ENCODE peak calls at places on chromosomes 16 and 17, in ten cellular contexts. W, T, Z, B, O, U, L, P, F and Y are unnamed samples.

GRCh38 chr17:77504652-77505459 is 364.1 kb downstream of the SEC14L1 start:
- DNase-seq in O (no peak), U (no peak), W (no peak), L (no peak), B (no peak), T (no peak), P (no peak), F (no peak), Z (no peak), Y (no peak)

GRCh38 chr16:49462989-49463371 is 89.4 kb downstream of the C16orf78 start:
- DNase-seq in L (no peak), Z (no peak), B (peak), U (no peak), F (no peak), O (no peak), T (no peak), P (peak), W (peak), Y (peak)

GRCh38 chr16:50834701-50835100 is 92.8 kb downstream of the CYLD start:
- DNase-seq in B (no peak), P (no peak), Z (no peak), W (peak), T (no peak), L (no peak), O (no peak), U (no peak), F (no peak), Y (no peak)

GRCh38 chr16:85891776-85892166 is 7.2 kb upstream of the IRF8 start:
- DNase-seq in Z (no peak), O (no peak), F (no peak), L (no peak), U (no peak), W (peak), B (no peak), P (no peak), T (no peak), Y (no peak)

GRCh38 chr16:15450624-15451023 is 16.2 kb downstream of the BMERB1 start:
- DNase-seq in L (no peak), O (no peak), T (no peak), B (no peak), W (no peak), F (no peak), Z (peak), U (no peak), P (no peak), Y (no peak)

GRCh38 chr17:19513897-19514488 is 19.7 kb upstream of the SLC47A1 start:
- DNase-seq in Z (peak), U (peak), F (peak), O (peak), P (peak), W (peak), L (peak), T (no peak), B (peak), Y (peak)

GRCh38 chr17:41547921-41548843 is 20.1 kb upstream of the KRT19 start:
- DNase-seq in B (peak), Z (peak), P (peak), O (peak), U (peak), W (peak), L (no peak), F (peak), T (no peak), Y (no peak)

GRCh38 chr16:11303405-11304138 is 22.4 kb upstream of the PRM1 start:
- DNase-seq in Z (peak), U (no peak), B (no peak), W (no peak), T (no peak), F (no peak), P (peak), O (no peak), L (no peak), Y (no peak)

GRCh38 chr17:11293480-11293879 is 52.5 kb downstream of the SHISA6 start:
- DNase-seq in P (no peak), T (no peak), L (no peak), O (no peak), U (no peak), B (no peak), F (no peak), W (peak), Z (no peak), Y (no peak)

GRCh38 chr17:22304667-22305303 is 612.5 kb downstream of the KCNJ18 start:
- DNase-seq in L (no peak), P (no peak), O (no peak), T (no peak), F (no peak), Z (no peak), B (no peak), W (no peak), U (no peak), Y (no peak)

GRCh38 chr17:45370949-45371413 is 54.2 kb upstream of the MAP3K14 start:
- DNase-seq in P (no peak), Z (no peak), O (peak), F (no peak), U (no peak), B (no peak), T (no peak), W (no peak), L (no peak), Y (no peak)

GRCh38 chr17:59842901-59843652 is 49.7 kb downstream of the TUBD1 start:
- DNase-seq in P (peak), L (no peak), F (peak), Z (peak), U (peak), O (peak), T (no peak), W (no peak), B (no peak), Y (no peak)

GRCh38 chr16:7338826-7339225 is 6.2 kb downstream of the RBFOX1 start:
- DNase-seq in O (no peak), L (no peak), F (no peak), P (no peak), Z (no peak), B (no peak), U (no peak), T (no peak), W (peak), Y (no peak)

GRCh38 chr17:72466199-72466598 is 345.4 kb downstream of the SOX9 start:
- DNase-seq in F (peak), B (no peak), O (peak), U (peak), W (no peak), L (no peak), Z (peak), P (peak), T (no peak), Y (no peak)

GRCh38 chr16:54055191-54055590 is 231.4 kb downstream of the IRX3 start:
- DNase-seq in P (no peak), F (no peak), U (no peak), Z (no peak), W (no peak), L (no peak), O (no peak), T (no peak), B (no peak), Y (no peak)

GRCh38 chr17:17591408-17592265 is at the start of gene PEMT:
- DNase-seq in P (peak), O (peak), L (peak), Z (peak), U (peak), B (peak), T (peak), W (peak), F (peak), Y (peak)

GRCh38 chr17:64420143-64420670 is 28.7 kb upstream of the MILR1 start:
- DNase-seq in P (no peak), W (no peak), F (peak), T (peak), O (peak), U (peak), B (no peak), L (peak), Z (peak), Y (no peak)

GRCh38 chr16:17304124-17304813 is 166.5 kb downstream of the XYLT1 start:
- DNase-seq in F (no peak), B (no peak), L (no peak), Z (peak), W (no peak), T (no peak), O (no peak), P (peak), U (peak), Y (no peak)

GRCh38 chr16:83806036-83806435 is 1.7 kb upstream of the HSBP1 start:
- DNase-seq in L (no peak), T (no peak), O (no peak), W (no peak), P (no peak), F (no peak), Z (no peak), U (no peak), B (no peak), Y (no peak)

GRCh38 chr16:56833243-56833970 is 31.6 kb upstream of the SLC12A3 start:
- DNase-seq in L (no peak), F (no peak), P (no peak), T (no peak), B (no peak), O (no peak), U (peak), Z (no peak), W (no peak), Y (no peak)

GRCh38 chr17:81533713-81534141 is 5.5 kb downstream of the FSCN2 start:
- DNase-seq in B (no peak), F (no peak), U (no peak), L (no peak), T (no peak), Z (no peak), W (no peak), O (no peak), P (no peak), Y (no peak)

GRCh38 chr16:11354733-11355574 is 9.7 kb downstream of the RMI2 start:
- DNase-seq in P (no peak), O (no peak), U (no peak), B (peak), F (peak), Z (peak), T (no peak), L (no peak), W (no peak), Y (no peak)

GRCh38 chr17:42475853-42476252 is 17.2 kb downstream of the ATP6V0A1 start:
- DNase-seq in U (no peak), O (no peak), W (no peak), B (no peak), Z (no peak), P (no peak), T (no peak), F (no peak), L (no peak), Y (no peak)

GRCh38 chr16:87780385-87780989 is 14.7 kb upstream of the KLHDC4 start:
- DNase-seq in Z (peak), U (no peak), F (peak), B (no peak), L (peak), T (no peak), O (no peak), W (no peak), P (peak), Y (no peak)

GRCh38 chr16:54160939-54161897 is 125.4 kb downstream of the IRX3 start:
- DNase-seq in F (no peak), W (no peak), P (no peak), L (no peak), Z (no peak), B (no peak), U (no peak), T (no peak), O (no peak), Y (no peak)

GRCh38 chr16:4910828-4911227 is 26.1 kb downstream of the PPL start:
- DNase-seq in B (no peak), Z (no peak), W (no peak), P (no peak), F (no peak), O (no peak), T (no peak), L (no peak), U (no peak), Y (no peak)

GRCh38 chr17:6461792-6462524 is 17.7 kb downstream of the PIMREG start:
- DNase-seq in W (no peak), Z (no peak), L (no peak), F (no peak), T (no peak), U (no peak), O (no peak), B (no peak), P (no peak), Y (no peak)

GRCh38 chr17:4872786-4873185 is 26.6 kb upstream of the C17orf107 start:
- DNase-seq in O (no peak), W (no peak), B (no peak), U (no peak), F (no peak), L (no peak), T (no peak), P (no peak), Z (peak), Y (no peak)

GRCh38 chr16:81158964-81159363 is 62.8 kb upstream of the GCSH start:
- DNase-seq in F (no peak), L (no peak), T (no peak), O (no peak), B (no peak), P (no peak), Z (no peak), W (no peak), U (no peak), Y (no peak)

DNA sequence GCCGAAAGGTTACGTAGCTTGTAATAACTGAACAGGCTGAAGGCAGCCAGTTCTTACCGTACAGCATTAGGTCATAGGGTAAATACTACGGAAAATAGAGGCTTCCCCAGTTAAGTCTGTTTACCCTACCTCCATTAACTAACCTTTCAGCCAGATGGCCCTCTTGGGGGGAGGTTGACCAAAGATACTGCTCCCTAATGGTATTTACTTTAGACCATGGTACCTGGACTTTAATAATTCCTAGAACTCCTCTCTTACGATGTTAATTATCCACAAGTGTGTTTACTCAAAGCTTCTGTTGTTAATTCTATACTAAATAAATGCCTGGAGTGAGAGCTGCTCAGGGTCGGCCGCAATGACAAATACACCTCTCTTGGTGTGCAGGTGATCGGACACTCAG is 9.8 kb upstream of the ADAT1 start:
- DNase-seq in T (no peak), L (no peak), Z (no peak), B (no peak), F (no peak), O (no peak), W (no peak), U (no peak), P (no peak), Y (no peak)
- TF ChIP-seq CTCF in T (no peak), L (no peak), Z (no peak), B (no peak), F (no peak), O (no peak), W (no peak), U (no peak), P (no peak), Y (no peak)

DNA sequence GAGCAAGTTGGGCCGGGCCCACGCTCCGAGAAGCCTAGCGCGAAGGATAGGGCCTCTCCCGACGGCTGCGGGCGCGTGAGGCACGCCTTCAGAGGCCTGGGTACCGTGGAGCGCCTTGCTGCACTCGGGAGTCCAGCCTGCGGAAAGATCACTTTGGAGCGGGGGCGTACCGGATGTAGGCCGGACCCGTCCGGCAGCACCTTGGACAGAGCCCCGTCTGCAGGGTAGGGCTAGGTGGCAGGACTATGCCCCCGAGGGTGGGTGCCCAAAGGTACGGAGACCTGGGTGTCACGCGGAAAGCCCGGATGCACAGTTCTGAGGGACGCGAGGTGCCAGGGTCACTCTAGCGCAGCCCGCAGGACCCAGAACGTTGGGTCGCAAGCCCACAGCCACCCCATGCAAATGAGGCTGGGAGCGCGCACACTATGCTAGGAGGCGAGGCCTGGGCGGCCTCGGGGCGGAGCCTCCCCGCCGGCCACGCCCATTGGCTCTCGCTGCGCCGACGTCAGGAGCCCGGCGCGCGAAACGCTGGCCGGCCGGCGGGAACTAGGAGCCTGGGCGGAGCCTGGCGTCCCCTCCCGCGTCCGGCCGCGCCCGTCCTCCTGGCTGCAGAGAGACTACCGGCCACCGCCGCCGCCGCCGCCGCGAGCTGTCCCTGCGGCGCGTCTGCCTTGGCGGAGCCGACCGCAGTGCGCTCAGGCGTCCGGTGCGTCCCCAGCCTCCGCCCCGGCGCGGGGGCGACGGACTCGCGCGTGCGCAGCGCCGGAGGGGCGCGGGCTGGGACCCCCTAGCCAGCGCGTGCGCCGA is at the start of gene PAQR4:
- DNase-seq in U (peak), P (peak), L (peak), W (peak), O (peak), B (peak), Z (peak), F (peak), T (peak), Y (peak)
- TF ChIP-seq CTCF in U (no peak), P (no peak), L (no peak), W (no peak), O (no peak), B (no peak), Z (no peak), F (no peak), T (no peak), Y (no peak)

DNA sequence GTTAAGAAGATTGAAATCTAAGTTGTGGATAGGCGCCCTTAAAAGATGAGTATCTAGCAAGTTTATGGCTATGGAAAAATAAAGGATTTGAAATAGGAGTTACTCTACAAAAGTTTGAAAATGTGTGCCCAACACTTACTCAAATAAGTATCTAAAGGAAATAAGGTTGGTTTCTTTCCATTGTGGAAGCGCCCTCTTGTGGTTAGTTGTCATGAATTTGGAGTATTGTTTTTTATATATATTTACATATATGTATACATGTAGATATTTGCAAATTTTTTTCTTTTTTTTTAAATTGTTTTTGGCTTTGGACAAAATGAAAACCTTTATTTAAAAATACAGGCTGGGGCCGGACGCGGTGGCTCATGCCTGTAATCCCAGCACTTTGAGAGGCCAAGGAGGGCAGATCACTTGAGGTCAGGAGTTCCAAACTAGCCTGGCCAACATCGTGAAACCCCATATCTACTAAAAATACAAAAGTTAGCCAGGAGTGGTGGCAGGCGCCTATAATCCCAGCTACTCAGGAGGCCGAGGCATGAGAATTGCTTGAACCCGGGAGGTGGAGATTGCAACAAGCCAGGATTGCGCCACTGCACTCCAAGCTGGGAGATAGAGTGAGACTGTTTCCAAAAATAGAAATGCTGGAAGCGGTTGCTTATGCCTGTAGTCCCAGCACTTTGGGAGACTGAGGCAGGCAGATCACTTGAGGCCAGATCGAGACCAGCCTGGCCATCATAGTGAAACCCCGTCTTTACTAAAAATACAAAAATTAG is 24.0 kb upstream of the VPS4A start:
- DNase-seq in W (peak), Z (peak), P (no peak), T (no peak), B (peak), L (peak), U (peak), O (peak), F (peak), Y (no peak)
- TF ChIP-seq CTCF in W (no peak), Z (peak), P (peak), T (peak), B (peak), L (peak), U (peak), O (peak), F (peak), Y (peak)

GRCh38 chr17:74212913-74213791 is at the start of gene TTYH2:
- DNase-seq in L (peak), O (peak), P (peak), B (peak), U (peak), Z (peak), F (peak), W (peak), T (peak), Y (peak)
- TF ChIP-seq CTCF in L (no peak), O (peak), P (no peak), B (no peak), U (peak), Z (peak), F (peak), W (peak), T (no peak), Y (no peak)

GRCh38 chr16:69496376-69496775 is 69.4 kb upstream of the NFAT5 start:
- DNase-seq in F (no peak), Z (no peak), U (no peak), B (no peak), W (no peak), L (no peak), P (no peak), T (no peak), O (no peak), Y (no peak)

GRCh38 chr16:69497876-69498596 is 67.7 kb upstream of the NFAT5 start:
- DNase-seq in O (no peak), T (no peak), U (no peak), Z (no peak), F (no peak), L (no peak), W (no peak), B (no peak), P (no peak), Y (no peak)

GRCh38 chr16:69495821-69496220 is 69.9 kb upstream of the NFAT5 start:
- DNase-seq in Z (no peak), U (no peak), P (peak), B (no peak), T (no peak), W (no peak), F (no peak), L (no peak), O (no peak), Y (no peak)

GRCh38 chr16:69498926-69499325 is 66.8 kb upstream of the NFAT5 start:
- DNase-seq in T (no peak), F (no peak), L (no peak), O (no peak), W (no peak), Z (no peak), B (no peak), U (no peak), P (no peak), Y (no peak)

GRCh38 chr16:69494993-69495392 is 70.6 kb downstream of the CYB5B start:
- DNase-seq in W (no peak), P (no peak), Z (no peak), U (no peak), L (peak), F (no peak), T (no peak), B (no peak), O (no peak), Y (no peak)
- TF ChIP-seq CTCF in W (no peak), P (no peak), Z (peak), U (no peak), L (peak), F (peak), T (peak), B (no peak), O (peak), Y (peak)

GRCh38 chr17:28379814-28380571 is 8.5 kb downstream of the SARM1 start:
- DNase-seq in B (no peak), F (peak), L (peak), T (no peak), O (peak), Z (peak), U (peak), W (no peak), P (no peak), Y (no peak)

GRCh38 chr17:28380572-28380907 is 9.0 kb downstream of the SARM1 start:
- DNase-seq in T (no peak), Z (no peak), B (no peak), U (no peak), W (no peak), P (no peak), O (no peak), L (no peak), F (no peak), Y (no peak)

GRCh38 chr17:28385037-28385797 is 13.7 kb downstream of the SARM1 start:
- DNase-seq in T (no peak), U (no peak), P (peak), L (no peak), O (no peak), Z (no peak), F (no peak), W (no peak), B (no peak), Y (no peak)

GRCh38 chr17:28384281-28385036 is 13.0 kb downstream of the SARM1 start:
- DNase-seq in U (no peak), T (no peak), F (no peak), Z (no peak), O (no peak), W (no peak), P (peak), L (no peak), B (no peak), Y (no peak)

GRCh38 chr17:28381141-28381825 is 9.8 kb downstream of the SARM1 start:
- DNase-seq in B (no peak), Z (no peak), P (peak), T (no peak), U (no peak), L (peak), W (no peak), F (peak), O (no peak), Y (peak)
- TF ChIP-seq CTCF in B (no peak), Z (no peak), P (no peak), T (no peak), U (no peak), L (no peak), W (no peak), F (peak), O (no peak), Y (peak)